ENCODE peak calls at places on chromosomes 4 and X, in six cellular contexts. B is pancreas, L is stomach, M is cardiac muscle cell, O is lower lobe of right lung, T is uterus. G is an unnamed sample.

GRCh38 chr4:30962949-30963348 is 242.8 kb downstream of the PCDH7 start:
- DNase-seq in T (no peak), O (no peak), L (no peak), M (peak; percentile 80), B (no peak), G (no peak)

GRCh38 chr4:86596802-86597201 is 2.7 kb downstream of the PTPN13 start:
- DNase-seq in M (peak; percentile 22), T (no peak), L (no peak), O (no peak), B (no peak), G (no peak)

GRCh38 chr4:89514811-89515210 is 207.2 kb upstream of the GPRIN3 start:
- DNase-seq in T (no peak), O (no peak), L (no peak), B (no peak), M (no peak), G (no peak)

GRCh38 chr4:8084031-8084660 is 74.5 kb downstream of the ABLIM2 start:
- DNase-seq in O (peak; percentile 18), L (no peak), T (no peak), M (no peak), B (no peak), G (no peak)

GRCh38 chrX:19865567-19866363 is 21.6 kb downstream of the SH3KBP1 start:
- DNase-seq in O (no peak), T (no peak), L (no peak), B (no peak), M (no peak), G (no peak)

GRCh38 chr4:182695842-182696241 is 221.3 kb downstream of the DCTD start:
- DNase-seq in M (no peak), L (no peak), B (no peak), O (no peak), T (no peak), G (no peak)

GRCh38 chrX:18893536-18893935 is 90.4 kb downstream of the PHKA2 start:
- DNase-seq in L (no peak), M (no peak), B (no peak), O (no peak), T (no peak), G (no peak)

GRCh38 chrX:1421433-1422134 is 29.7 kb upstream of the SLC25A6 start:
- DNase-seq in O (peak; percentile 21), L (no peak), T (no peak), M (no peak), B (no peak), G (peak; percentile 24)

GRCh38 chr4:13292372-13292771 is 191.8 kb downstream of the RAB28 start:
- DNase-seq in M (no peak), T (no peak), B (no peak), L (no peak), O (no peak), G (no peak)

GRCh38 chrX:100685284-100685996 is 41.4 kb downstream of the SRPX2 start:
- DNase-seq in M (peak; percentile 84), B (peak; percentile 79), O (no peak), T (peak; percentile 58), L (peak; percentile 77), G (no peak)

GRCh38 chr4:80058740-80059139 is 14.3 kb downstream of the ANTXR2 start:
- DNase-seq in L (no peak), B (no peak), O (no peak), T (no peak), M (peak; percentile 16), G (no peak)

GRCh38 chr4:71827811-71828210 is 43.9 kb upstream of the GC start:
- DNase-seq in T (no peak), L (no peak), M (no peak), B (no peak), O (no peak), G (no peak)

GRCh38 chr4:1258457-1258856 is 9.5 kb upstream of the CTBP1 start:
- DNase-seq in T (no peak), B (no peak), L (no peak), O (no peak), M (no peak), G (no peak)

GRCh38 chr4:166078956-166079355 is 205.9 kb downstream of the TLL1 start:
- DNase-seq in O (no peak), B (no peak), L (no peak), M (peak; percentile 28), T (no peak), G (no peak)

GRCh38 chr4:1604181-1604705 is 79.9 kb downstream of the FAM53A start:
- DNase-seq in L (no peak), M (no peak), B (no peak), O (peak; percentile 39), T (no peak), G (peak; percentile 62)

GRCh38 chr4:45453258-45453841 is 670.5 kb downstream of the GABRG1 start:
- DNase-seq in T (no peak), B (no peak), L (no peak), M (peak; percentile 37), O (no peak), G (no peak)

GRCh38 chr4:835148-836002 is 9.4 kb upstream of the CPLX1 start:
- DNase-seq in B (peak; percentile 77), T (no peak), L (peak; percentile 80), O (peak; percentile 57), M (no peak), G (no peak)

GRCh38 chr4:69025191-69025998 is 70.9 kb upstream of the UGT2B7 start:
- DNase-seq in O (no peak), T (no peak), M (no peak), B (peak; percentile 46), L (no peak), G (no peak)

GRCh38 chr4:101114936-101115372 is 232.4 kb downstream of the PPP3CA start:
- DNase-seq in T (no peak), L (no peak), M (peak; percentile 81), O (no peak), B (no peak), G (no peak)

GRCh38 chrX:68894513-68895338 is 65.9 kb downstream of the EFNB1 start:
- DNase-seq in T (peak; percentile 46), B (peak; percentile 22), L (peak; percentile 64), M (peak; percentile 70), O (peak; percentile 67), G (no peak)

DNA sequence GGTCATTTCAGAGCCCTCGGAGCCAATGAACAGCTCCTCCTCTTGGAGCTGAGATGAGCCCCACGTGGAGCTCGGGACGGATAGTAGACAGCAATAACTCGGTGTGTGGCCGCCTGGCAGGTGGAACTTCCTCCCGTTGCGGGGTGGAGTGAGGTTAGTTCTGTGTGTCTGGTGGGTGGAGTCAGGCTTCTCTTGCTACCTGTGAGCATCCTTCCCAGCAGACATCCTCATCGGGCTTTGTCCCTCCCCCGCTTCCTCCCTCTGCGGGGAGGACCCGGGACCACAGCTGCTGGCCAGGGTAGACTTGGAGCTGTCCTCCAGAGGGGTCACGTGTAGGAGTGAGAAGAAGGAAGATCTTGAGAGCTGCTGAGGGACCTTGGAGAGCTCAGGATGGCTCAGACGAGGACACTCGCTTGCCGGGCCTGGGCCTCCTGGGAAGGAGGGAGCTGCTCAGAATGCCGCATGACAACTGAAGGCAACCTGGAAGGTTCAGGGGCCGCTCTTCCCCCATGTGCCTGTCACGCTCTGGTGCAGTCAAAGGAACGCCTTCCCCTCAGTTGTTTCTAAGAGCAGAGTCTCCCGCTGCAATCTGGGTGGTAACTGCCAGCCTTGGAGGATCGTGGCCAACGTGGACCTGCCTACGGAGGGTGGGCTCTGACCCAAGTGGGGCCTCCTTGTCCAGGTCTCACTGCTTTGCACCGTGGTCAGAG is 5.7 kb upstream of the MSANTD1 start:
- DNase-seq in B (no peak), L (no peak), T (no peak), O (no peak), M (no peak), G (no peak)
- H3K36me3 ChIP-seq in B (no peaks in the 10 kb centered on the region), L (peaks cover 27% of the 10 kb centered on the region), T (no peaks in the 10 kb centered on the region), O (peaks cover 43% of the 10 kb centered on the region), M (peaks cover 3% of the 10 kb centered on the region), G (peaks cover 35% of the 10 kb centered on the region)

GRCh38 chr4:39732728-39733127 is 34.8 kb downstream of the UBE2K start:
- DNase-seq in T (no peak), B (no peak), M (peak; percentile 78), L (no peak), O (no peak), G (no peak)
- H3K27ac ChIP-seq in T (no peak overlapping the region), B (no peak overlapping the region), M (no peak overlapping the region), L (no peak overlapping the region), O (no peak overlapping the region), G (no peak overlapping the region)

DNA sequence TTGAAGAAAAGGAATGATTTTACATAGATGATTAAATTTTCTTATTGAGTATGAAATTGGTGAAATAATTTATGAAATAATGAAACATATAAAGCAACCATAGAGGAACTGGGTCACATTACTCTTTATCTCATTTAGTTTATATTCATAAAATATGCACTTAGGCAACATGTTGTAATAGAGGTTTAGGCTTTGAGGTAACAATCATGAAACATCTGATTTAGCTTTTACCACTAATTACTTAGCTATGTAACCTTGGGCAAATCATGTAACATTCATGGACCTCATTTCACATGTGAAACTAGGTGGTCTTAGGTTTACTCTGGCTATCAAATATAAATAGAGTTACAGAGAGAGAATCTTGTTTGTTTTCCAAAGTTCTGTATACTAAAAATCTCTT is 54.5 kb upstream of the SMARCA5 start:
- DNase-seq in M (no peak), B (no peak), L (no peak), O (no peak), T (no peak), G (no peak)
- H3K36me3 ChIP-seq in M (peaks cover 57% of the 10 kb centered on the region), B (no peaks in the 10 kb centered on the region), L (peaks cover 10% of the 10 kb centered on the region), O (peaks cover 54% of the 10 kb centered on the region), T (no peaks in the 10 kb centered on the region), G (peaks cover 34% of the 10 kb centered on the region)

GRCh38 chr4:168844261-168845039 is 165.6 kb downstream of the CBR4 start:
- DNase-seq in O (no peak), M (no peak), T (peak; percentile 51), B (no peak), L (no peak), G (no peak)
- H3K27ac ChIP-seq in O (peak overlapping the region; percentile 44), M (no peak overlapping the region), T (peak overlapping the region; percentile 98), B (no peak overlapping the region), L (peak overlapping the region; percentile 73), G (peak overlapping the region; percentile 82)

DNA sequence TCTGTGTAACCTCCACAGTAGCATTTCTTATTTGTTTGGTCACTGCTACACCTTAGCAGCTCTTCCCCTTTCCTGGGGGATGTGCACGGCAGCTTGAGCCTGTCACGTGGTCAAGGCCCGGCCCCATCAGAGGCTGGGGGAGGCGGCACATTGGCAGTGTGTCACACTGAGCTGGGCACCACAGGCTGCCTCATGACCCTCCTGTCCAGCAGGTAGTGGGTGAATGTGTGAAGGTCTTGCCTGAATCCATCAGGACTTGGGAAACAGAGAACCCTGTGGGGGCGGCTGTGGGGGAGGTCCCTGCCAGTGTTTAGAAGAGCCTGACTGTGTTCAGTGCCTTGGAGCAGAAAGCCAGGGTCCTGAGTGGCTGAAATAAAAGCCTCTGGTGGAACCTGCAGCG is 33.2 kb downstream of the WFS1 start:
- DNase-seq in B (no peak), L (no peak), T (no peak), M (no peak), O (no peak), G (no peak)
- H3K36me3 ChIP-seq in B (no peaks in the 10 kb centered on the region), L (peaks cover 30% of the 10 kb centered on the region), T (no peaks in the 10 kb centered on the region), M (no peaks in the 10 kb centered on the region), O (peaks cover 60% of the 10 kb centered on the region), G (peaks cover 56% of the 10 kb centered on the region)

DNA sequence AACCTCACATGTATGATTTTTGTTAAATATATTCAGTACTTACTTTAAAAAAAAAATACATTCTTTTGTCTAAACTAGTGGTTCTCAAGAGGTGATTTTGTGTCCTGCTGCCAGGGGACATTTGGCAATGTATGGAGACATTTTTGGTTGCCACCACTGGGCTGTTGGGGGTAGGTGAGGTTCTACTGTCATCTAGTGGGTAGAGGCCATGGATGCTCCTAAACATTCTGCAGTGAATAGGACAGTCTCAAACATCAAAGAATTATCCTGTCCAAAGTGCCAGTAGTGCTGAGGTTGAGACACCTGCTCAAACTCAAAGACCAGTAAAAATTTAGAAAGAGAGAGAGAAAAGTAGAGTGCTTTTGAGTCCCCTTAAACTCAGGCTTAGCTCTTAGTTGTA is 32.9 kb upstream of the PGM2 start:
- DNase-seq in L (no peak), M (peak; percentile 39), T (no peak), B (peak; percentile 27), O (no peak), G (no peak)
- H3K27ac ChIP-seq in L (no peak overlapping the region), M (no peak overlapping the region), T (no peak overlapping the region), B (no peak overlapping the region), O (no peak overlapping the region), G (no peak overlapping the region)

GRCh38 chr4:97504713-97505112 is 638.6 kb downstream of the STPG2 start:
- DNase-seq in T (no peak), O (no peak), L (no peak), B (no peak), M (no peak), G (no peak)
- H3K36me3 ChIP-seq in T (no peaks in the 10 kb centered on the region), O (no peaks in the 10 kb centered on the region), L (no peaks in the 10 kb centered on the region), B (no peaks in the 10 kb centered on the region), M (no peaks in the 10 kb centered on the region), G (no peaks in the 10 kb centered on the region)

G was measured in suprapubic skin.